ENCODE peak calls at places on chromosomes 6 and 20, in nine cellular contexts. One of them, this sample, is unnamed. For H3K36me3, the result is how much of the 10 kb centered on the place peaks cover.

GRCh38 chr20:52150440-52151258 is 40.9 kb downstream of the ZFP64 start:
- DNase-seq in neural progenitor cell: peak
- DNase-seq in left lung: no peak
- DNase-seq in heart right ventricle: no peak
- DNase-seq in pancreas: no peak
- DNase-seq in cardiac muscle cell: peak
- DNase-seq in body of pancreas: peak
- DNase-seq in heart left ventricle: no peak
- DNase-seq in IMR-90: peak
- DNase-seq in this sample: no peak

GRCh38 chr20:17676378-17676759 is 5.7 kb downstream of the RRBP1 start:
- DNase-seq in neural progenitor cell: no peak
- DNase-seq in left lung: no peak
- DNase-seq in heart right ventricle: no peak
- DNase-seq in pancreas: no peak
- DNase-seq in cardiac muscle cell: no peak
- DNase-seq in body of pancreas: no peak
- DNase-seq in heart left ventricle: no peak
- DNase-seq in IMR-90: no peak
- DNase-seq in this sample: no peak

GRCh38 chr6:47438481-47439347 is 38.9 kb upstream of the CD2AP start:
- DNase-seq in neural progenitor cell: no peak
- DNase-seq in left lung: no peak
- DNase-seq in heart right ventricle: no peak
- DNase-seq in pancreas: no peak
- DNase-seq in cardiac muscle cell: no peak
- DNase-seq in body of pancreas: no peak
- DNase-seq in heart left ventricle: peak
- DNase-seq in IMR-90: no peak
- DNase-seq in this sample: peak

GRCh38 chr6:128889870-128890269 is 6.9 kb downstream of the LAMA2 start:
- DNase-seq in neural progenitor cell: no peak
- DNase-seq in left lung: no peak
- DNase-seq in heart right ventricle: no peak
- DNase-seq in pancreas: no peak
- DNase-seq in cardiac muscle cell: no peak
- DNase-seq in body of pancreas: no peak
- DNase-seq in heart left ventricle: no peak
- DNase-seq in IMR-90: no peak
- DNase-seq in this sample: no peak

GRCh38 chr6:145705561-145705960 is 29.8 kb downstream of the EPM2A start:
- DNase-seq in neural progenitor cell: no peak
- DNase-seq in left lung: no peak
- DNase-seq in heart right ventricle: no peak
- DNase-seq in pancreas: no peak
- DNase-seq in cardiac muscle cell: peak
- DNase-seq in body of pancreas: no peak
- DNase-seq in heart left ventricle: no peak
- DNase-seq in IMR-90: peak
- DNase-seq in this sample: no peak

GRCh38 chr6:106702046-106702445 is 72.7 kb downstream of the QRSL1 start:
- DNase-seq in neural progenitor cell: no peak
- DNase-seq in left lung: no peak
- DNase-seq in heart right ventricle: no peak
- DNase-seq in pancreas: no peak
- DNase-seq in cardiac muscle cell: no peak
- DNase-seq in body of pancreas: no peak
- DNase-seq in heart left ventricle: no peak
- DNase-seq in IMR-90: no peak
- DNase-seq in this sample: peak

GRCh38 chr20:40991181-40991889 is 37.3 kb upstream of the TOP1 start:
- DNase-seq in neural progenitor cell: no peak
- DNase-seq in left lung: no peak
- DNase-seq in heart right ventricle: no peak
- DNase-seq in pancreas: no peak
- DNase-seq in cardiac muscle cell: no peak
- DNase-seq in body of pancreas: no peak
- DNase-seq in heart left ventricle: no peak
- DNase-seq in IMR-90: no peak
- DNase-seq in this sample: peak

GRCh38 chr20:47400685-47401084 is 44.2 kb upstream of the ZMYND8 start:
- DNase-seq in neural progenitor cell: no peak
- DNase-seq in left lung: no peak
- DNase-seq in heart right ventricle: no peak
- DNase-seq in pancreas: no peak
- DNase-seq in cardiac muscle cell: no peak
- DNase-seq in body of pancreas: no peak
- DNase-seq in heart left ventricle: no peak
- DNase-seq in IMR-90: no peak
- DNase-seq in this sample: no peak

GRCh38 chr6:169046483-169047192 is 207.0 kb downstream of the THBS2 start:
- DNase-seq in neural progenitor cell: no peak
- DNase-seq in left lung: no peak
- DNase-seq in heart right ventricle: no peak
- DNase-seq in pancreas: no peak
- DNase-seq in cardiac muscle cell: no peak
- DNase-seq in body of pancreas: no peak
- DNase-seq in heart left ventricle: no peak
- DNase-seq in IMR-90: peak
- DNase-seq in this sample: no peak

GRCh38 chr6:166786704-166787293 is 159.7 kb upstream of the RPS6KA2 start:
- DNase-seq in neural progenitor cell: peak
- DNase-seq in left lung: no peak
- DNase-seq in heart right ventricle: no peak
- DNase-seq in pancreas: no peak
- DNase-seq in cardiac muscle cell: peak
- DNase-seq in body of pancreas: no peak
- DNase-seq in heart left ventricle: no peak
- DNase-seq in IMR-90: peak
- DNase-seq in this sample: no peak

GRCh38 chr6:20915150-20915549 is 380.9 kb downstream of the CDKAL1 start:
- DNase-seq in neural progenitor cell: no peak
- DNase-seq in left lung: no peak
- DNase-seq in heart right ventricle: no peak
- DNase-seq in pancreas: no peak
- DNase-seq in cardiac muscle cell: no peak
- DNase-seq in body of pancreas: no peak
- DNase-seq in heart left ventricle: no peak
- DNase-seq in IMR-90: no peak
- DNase-seq in this sample: no peak

GRCh38 chr6:144395835-144396234 is 110.7 kb downstream of the UTRN start:
- DNase-seq in neural progenitor cell: no peak
- DNase-seq in left lung: no peak
- DNase-seq in heart right ventricle: no peak
- DNase-seq in pancreas: no peak
- DNase-seq in cardiac muscle cell: no peak
- DNase-seq in body of pancreas: no peak
- DNase-seq in heart left ventricle: no peak
- DNase-seq in IMR-90: no peak
- DNase-seq in this sample: no peak

GRCh38 chr20:36251426-36251825 is 15.1 kb downstream of the AAR2 start:
- DNase-seq in neural progenitor cell: peak
- DNase-seq in left lung: no peak
- DNase-seq in heart right ventricle: no peak
- DNase-seq in pancreas: no peak
- DNase-seq in cardiac muscle cell: no peak
- DNase-seq in body of pancreas: no peak
- DNase-seq in heart left ventricle: no peak
- DNase-seq in IMR-90: no peak
- DNase-seq in this sample: no peak
- H3K36me3 ChIP-seq in neural progenitor cell: under half
- H3K36me3 ChIP-seq in left lung: half or more
- H3K36me3 ChIP-seq in heart right ventricle: half or more
- H3K36me3 ChIP-seq in pancreas: under half
- H3K36me3 ChIP-seq in cardiac muscle cell: under half
- H3K36me3 ChIP-seq in body of pancreas: under half
- H3K36me3 ChIP-seq in heart left ventricle: half or more
- H3K36me3 ChIP-seq in IMR-90: under half
- H3K36me3 ChIP-seq in this sample: under half

GRCh38 chr6:32529697-32530429 is at the start of gene HLA-DRB5:
- DNase-seq in neural progenitor cell: no peak
- DNase-seq in left lung: no peak
- DNase-seq in heart right ventricle: no peak
- DNase-seq in pancreas: peak
- DNase-seq in cardiac muscle cell: peak
- DNase-seq in body of pancreas: peak
- DNase-seq in heart left ventricle: peak
- DNase-seq in IMR-90: no peak
- DNase-seq in this sample: peak
- H3K4me3 ChIP-seq in neural progenitor cell: no peak
- H3K4me3 ChIP-seq in left lung: peak
- H3K4me3 ChIP-seq in heart right ventricle: peak
- H3K4me3 ChIP-seq in pancreas: no peak
- H3K4me3 ChIP-seq in cardiac muscle cell: no peak
- H3K4me3 ChIP-seq in body of pancreas: no peak
- H3K4me3 ChIP-seq in heart left ventricle: no peak
- H3K4me3 ChIP-seq in IMR-90: no peak
- H3K4me3 ChIP-seq in this sample: peak

DNA sequence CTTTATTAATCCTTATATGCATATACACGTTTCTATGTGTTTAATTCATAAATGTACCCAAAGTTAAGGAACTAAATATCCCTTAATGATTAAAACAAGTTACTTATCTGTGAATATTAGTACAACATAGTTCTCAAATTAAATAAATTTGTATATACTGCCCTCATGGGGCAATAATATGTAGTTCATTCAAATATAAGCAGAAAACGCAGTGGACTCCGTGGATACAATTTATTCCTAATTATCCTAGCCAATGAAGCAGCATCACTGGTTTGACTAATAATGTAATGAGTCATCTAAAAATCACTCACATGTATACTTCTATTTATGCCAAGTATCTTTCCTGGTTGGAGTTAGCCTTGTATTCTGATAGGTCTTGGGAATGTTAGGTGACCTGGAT is 111.6 kb downstream of the TBC1D32 start:
- DNase-seq in neural progenitor cell: no peak
- DNase-seq in left lung: no peak
- DNase-seq in heart right ventricle: no peak
- DNase-seq in pancreas: no peak
- DNase-seq in cardiac muscle cell: peak
- DNase-seq in body of pancreas: no peak
- DNase-seq in heart left ventricle: no peak
- DNase-seq in IMR-90: peak
- DNase-seq in this sample: no peak
- TF ChIP-seq CTCF in neural progenitor cell: peak
- TF ChIP-seq CTCF in left lung: peak
- TF ChIP-seq CTCF in heart right ventricle: peak
- TF ChIP-seq CTCF in pancreas: no peak
- TF ChIP-seq CTCF in cardiac muscle cell: peak
- TF ChIP-seq CTCF in body of pancreas: peak
- TF ChIP-seq CTCF in heart left ventricle: peak
- TF ChIP-seq CTCF in IMR-90: peak
- TF ChIP-seq CTCF in this sample: no peak

GRCh38 chr20:62900052-62900691 is 26.1 kb downstream of the DIDO1 start:
- DNase-seq in neural progenitor cell: peak
- DNase-seq in left lung: peak
- DNase-seq in heart right ventricle: peak
- DNase-seq in pancreas: peak
- DNase-seq in cardiac muscle cell: peak
- DNase-seq in body of pancreas: peak
- DNase-seq in heart left ventricle: peak
- DNase-seq in IMR-90: peak
- DNase-seq in this sample: peak
- H3K36me3 ChIP-seq in neural progenitor cell: under half
- H3K36me3 ChIP-seq in left lung: half or more
- H3K36me3 ChIP-seq in heart right ventricle: half or more
- H3K36me3 ChIP-seq in pancreas: under half
- H3K36me3 ChIP-seq in cardiac muscle cell: under half
- H3K36me3 ChIP-seq in body of pancreas: under half
- H3K36me3 ChIP-seq in heart left ventricle: half or more
- H3K36me3 ChIP-seq in IMR-90: under half
- H3K36me3 ChIP-seq in this sample: under half

GRCh38 chr6:89375427-89375868 is 22.9 kb upstream of the UBE2J1 start:
- DNase-seq in neural progenitor cell: peak
- DNase-seq in left lung: peak
- DNase-seq in heart right ventricle: peak
- DNase-seq in pancreas: peak
- DNase-seq in cardiac muscle cell: no peak
- DNase-seq in body of pancreas: peak
- DNase-seq in heart left ventricle: peak
- DNase-seq in IMR-90: no peak
- DNase-seq in this sample: peak
- H3K4me3 ChIP-seq in neural progenitor cell: no peak
- H3K4me3 ChIP-seq in left lung: no peak
- H3K4me3 ChIP-seq in heart right ventricle: no peak
- H3K4me3 ChIP-seq in pancreas: no peak
- H3K4me3 ChIP-seq in cardiac muscle cell: no peak
- H3K4me3 ChIP-seq in body of pancreas: no peak
- H3K4me3 ChIP-seq in heart left ventricle: no peak
- H3K4me3 ChIP-seq in IMR-90: no peak
- H3K4me3 ChIP-seq in this sample: no peak